ENCODE peak calls at places on chromosomes 7 and 10, in ten cellular contexts. One of them, this sample, is unnamed.

GRCh38 chr7:16734148-16734726 is 19.3 kb upstream of the TSPAN13 start:
- DNase-seq in mammary epithelial cell: no peak
- DNase-seq in PC-3: no peak
- DNase-seq in IMR-90: no peak
- DNase-seq in SK-N-SH: no peak
- DNase-seq in fibroblast of lung: peak
- DNase-seq in neuronal stem cell: no peak
- DNase-seq in neural progenitor cell: no peak
- DNase-seq in hepatocyte: no peak
- DNase-seq in K562: no peak
- DNase-seq in this sample: no peak

GRCh38 chr10:93899109-93899508 is 5.3 kb downstream of the SLC35G1 start:
- DNase-seq in K562: no peak
- DNase-seq in neural progenitor cell: no peak
- DNase-seq in fibroblast of lung: no peak
- DNase-seq in SK-N-SH: no peak
- DNase-seq in PC-3: no peak
- DNase-seq in IMR-90: no peak
- DNase-seq in mammary epithelial cell: no peak
- DNase-seq in hepatocyte: no peak
- DNase-seq in neuronal stem cell: no peak
- DNase-seq in this sample: no peak

GRCh38 chr10:101588879-101589278 is 758 bp downstream of the DPCD start:
- DNase-seq in neural progenitor cell: no peak
- DNase-seq in K562: peak
- DNase-seq in SK-N-SH: no peak
- DNase-seq in mammary epithelial cell: peak
- DNase-seq in PC-3: no peak
- DNase-seq in hepatocyte: peak
- DNase-seq in neuronal stem cell: no peak
- DNase-seq in fibroblast of lung: peak
- DNase-seq in IMR-90: peak
- DNase-seq in this sample: no peak

GRCh38 chr10:98134117-98134430 is 383 bp upstream of the R3HCC1L start:
- DNase-seq in IMR-90: no peak
- DNase-seq in neural progenitor cell: no peak
- DNase-seq in K562: no peak
- DNase-seq in PC-3: peak
- DNase-seq in mammary epithelial cell: no peak
- DNase-seq in neuronal stem cell: peak
- DNase-seq in SK-N-SH: no peak
- DNase-seq in hepatocyte: no peak
- DNase-seq in fibroblast of lung: no peak
- DNase-seq in this sample: no peak

GRCh38 chr7:18846765-18847215 is 270.6 kb downstream of the TWIST1 start:
- DNase-seq in mammary epithelial cell: no peak
- DNase-seq in IMR-90: no peak
- DNase-seq in SK-N-SH: peak
- DNase-seq in PC-3: no peak
- DNase-seq in neuronal stem cell: no peak
- DNase-seq in neural progenitor cell: no peak
- DNase-seq in hepatocyte: no peak
- DNase-seq in fibroblast of lung: no peak
- DNase-seq in K562: no peak
- DNase-seq in this sample: no peak

GRCh38 chr10:123997486-123998196 is 95.8 kb downstream of the CHST15 start:
- DNase-seq in SK-N-SH: peak
- DNase-seq in neural progenitor cell: no peak
- DNase-seq in IMR-90: peak
- DNase-seq in hepatocyte: peak
- DNase-seq in neuronal stem cell: no peak
- DNase-seq in fibroblast of lung: peak
- DNase-seq in mammary epithelial cell: peak
- DNase-seq in K562: no peak
- DNase-seq in PC-3: peak
- DNase-seq in this sample: peak

GRCh38 chr10:110214380-110214826 is 7.0 kb downstream of the MXI1 start:
- DNase-seq in hepatocyte: no peak
- DNase-seq in PC-3: no peak
- DNase-seq in neural progenitor cell: no peak
- DNase-seq in SK-N-SH: no peak
- DNase-seq in fibroblast of lung: peak
- DNase-seq in IMR-90: peak
- DNase-seq in neuronal stem cell: no peak
- DNase-seq in K562: peak
- DNase-seq in mammary epithelial cell: no peak
- DNase-seq in this sample: peak

GRCh38 chr7:35971133-35971995 is 170.5 kb downstream of the SEPTIN7 start:
- DNase-seq in fibroblast of lung: no peak
- DNase-seq in neuronal stem cell: no peak
- DNase-seq in mammary epithelial cell: no peak
- DNase-seq in IMR-90: no peak
- DNase-seq in PC-3: no peak
- DNase-seq in neural progenitor cell: no peak
- DNase-seq in K562: peak
- DNase-seq in SK-N-SH: peak
- DNase-seq in hepatocyte: no peak
- DNase-seq in this sample: peak

GRCh38 chr7:17732083-17732482 is 208.2 kb downstream of the SNX13 start:
- DNase-seq in mammary epithelial cell: no peak
- DNase-seq in K562: no peak
- DNase-seq in neural progenitor cell: no peak
- DNase-seq in hepatocyte: no peak
- DNase-seq in neuronal stem cell: no peak
- DNase-seq in fibroblast of lung: no peak
- DNase-seq in IMR-90: no peak
- DNase-seq in SK-N-SH: no peak
- DNase-seq in PC-3: no peak
- DNase-seq in this sample: no peak

GRCh38 chr7:105036217-105037168 is 22.5 kb downstream of the KMT2E start:
- DNase-seq in mammary epithelial cell: no peak
- DNase-seq in neural progenitor cell: no peak
- DNase-seq in IMR-90: no peak
- DNase-seq in SK-N-SH: no peak
- DNase-seq in hepatocyte: no peak
- DNase-seq in neuronal stem cell: no peak
- DNase-seq in PC-3: no peak
- DNase-seq in fibroblast of lung: no peak
- DNase-seq in K562: no peak
- DNase-seq in this sample: no peak

GRCh38 chr7:144842377-144842851 is 6.6 kb upstream of the TPK1 start:
- DNase-seq in K562: peak
- DNase-seq in neural progenitor cell: peak
- DNase-seq in mammary epithelial cell: peak
- DNase-seq in SK-N-SH: no peak
- DNase-seq in fibroblast of lung: peak
- DNase-seq in PC-3: no peak
- DNase-seq in hepatocyte: peak
- DNase-seq in neuronal stem cell: no peak
- DNase-seq in IMR-90: no peak
- DNase-seq in this sample: peak

GRCh38 chr10:61662794-61663259 is at the start of gene CABCOCO1:
- DNase-seq in fibroblast of lung: peak
- DNase-seq in IMR-90: peak
- DNase-seq in PC-3: peak
- DNase-seq in hepatocyte: peak
- DNase-seq in SK-N-SH: peak
- DNase-seq in mammary epithelial cell: peak
- DNase-seq in neuronal stem cell: peak
- DNase-seq in neural progenitor cell: peak
- DNase-seq in K562: no peak
- DNase-seq in this sample: no peak

GRCh38 chr10:68598978-68599753 is 39.0 kb downstream of the TET1 start:
- DNase-seq in SK-N-SH: peak
- DNase-seq in neural progenitor cell: peak
- DNase-seq in PC-3: peak
- DNase-seq in fibroblast of lung: peak
- DNase-seq in IMR-90: peak
- DNase-seq in mammary epithelial cell: peak
- DNase-seq in K562: peak
- DNase-seq in hepatocyte: peak
- DNase-seq in neuronal stem cell: no peak
- DNase-seq in this sample: no peak

DNA sequence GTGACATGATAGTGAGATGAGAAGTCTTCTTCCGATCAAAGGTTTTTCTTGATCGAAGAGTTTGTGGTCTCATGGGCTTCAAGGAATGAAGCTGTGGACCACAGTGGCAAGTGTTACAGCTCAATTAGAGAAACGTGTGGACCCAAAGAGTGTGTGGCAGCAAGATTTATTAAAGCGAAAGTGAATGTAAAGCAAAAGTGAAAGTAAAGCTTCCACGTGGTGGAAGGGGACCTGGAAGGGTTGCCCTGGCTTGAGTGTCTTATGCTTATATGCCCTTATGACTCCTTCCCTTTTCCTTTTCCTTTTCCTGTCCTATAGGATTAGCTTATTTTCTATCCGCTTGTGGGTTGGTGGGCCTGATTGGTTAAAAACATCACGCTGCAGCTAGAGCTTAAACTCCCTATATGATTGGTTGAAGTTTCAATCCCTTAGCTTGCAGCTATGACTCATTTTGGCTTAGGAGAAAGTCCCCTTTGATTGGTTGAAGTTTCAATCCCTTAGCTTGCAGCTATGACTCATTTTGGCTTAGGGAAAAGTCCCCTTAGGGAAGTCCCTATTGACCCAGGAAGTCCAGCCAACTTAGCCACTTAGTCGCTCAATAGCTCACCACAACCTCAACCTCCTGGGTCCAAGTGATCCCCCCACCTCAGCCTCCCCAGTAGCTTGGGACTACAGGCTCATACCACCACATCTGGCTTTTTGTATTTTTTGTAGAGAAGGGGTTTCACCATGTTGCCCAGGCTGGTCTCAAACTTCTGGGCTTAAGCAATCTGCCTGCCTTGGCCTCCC is 34.7 kb downstream of the MRPS24 start:
- DNase-seq in hepatocyte: no peak
- DNase-seq in K562: peak
- DNase-seq in neural progenitor cell: no peak
- DNase-seq in neuronal stem cell: no peak
- DNase-seq in SK-N-SH: no peak
- DNase-seq in mammary epithelial cell: peak
- DNase-seq in IMR-90: peak
- DNase-seq in PC-3: peak
- DNase-seq in fibroblast of lung: peak
- DNase-seq in this sample: peak
- H2AFZ ChIP-seq in hepatocyte: no peak
- H2AFZ ChIP-seq in K562: peak
- H2AFZ ChIP-seq in neural progenitor cell: no peak
- H2AFZ ChIP-seq in neuronal stem cell: peak
- H2AFZ ChIP-seq in SK-N-SH: no peak
- H2AFZ ChIP-seq in mammary epithelial cell: no peak
- H2AFZ ChIP-seq in IMR-90: no peak
- H2AFZ ChIP-seq in PC-3: no peak
- H2AFZ ChIP-seq in fibroblast of lung: peak
- H2AFZ ChIP-seq in this sample: peak

GRCh38 chr10:11673346-11674330 is 62.2 kb upstream of the USP6NL start:
- DNase-seq in neuronal stem cell: no peak
- DNase-seq in PC-3: no peak
- DNase-seq in IMR-90: no peak
- DNase-seq in mammary epithelial cell: no peak
- DNase-seq in neural progenitor cell: no peak
- DNase-seq in SK-N-SH: no peak
- DNase-seq in hepatocyte: no peak
- DNase-seq in K562: no peak
- DNase-seq in fibroblast of lung: no peak
- DNase-seq in this sample: no peak
- H2AFZ ChIP-seq in neuronal stem cell: no peak
- H2AFZ ChIP-seq in PC-3: no peak
- H2AFZ ChIP-seq in IMR-90: peak
- H2AFZ ChIP-seq in mammary epithelial cell: no peak
- H2AFZ ChIP-seq in neural progenitor cell: peak
- H2AFZ ChIP-seq in SK-N-SH: no peak
- H2AFZ ChIP-seq in hepatocyte: no peak
- H2AFZ ChIP-seq in K562: peak
- H2AFZ ChIP-seq in fibroblast of lung: no peak
- H2AFZ ChIP-seq in this sample: no peak

DNA sequence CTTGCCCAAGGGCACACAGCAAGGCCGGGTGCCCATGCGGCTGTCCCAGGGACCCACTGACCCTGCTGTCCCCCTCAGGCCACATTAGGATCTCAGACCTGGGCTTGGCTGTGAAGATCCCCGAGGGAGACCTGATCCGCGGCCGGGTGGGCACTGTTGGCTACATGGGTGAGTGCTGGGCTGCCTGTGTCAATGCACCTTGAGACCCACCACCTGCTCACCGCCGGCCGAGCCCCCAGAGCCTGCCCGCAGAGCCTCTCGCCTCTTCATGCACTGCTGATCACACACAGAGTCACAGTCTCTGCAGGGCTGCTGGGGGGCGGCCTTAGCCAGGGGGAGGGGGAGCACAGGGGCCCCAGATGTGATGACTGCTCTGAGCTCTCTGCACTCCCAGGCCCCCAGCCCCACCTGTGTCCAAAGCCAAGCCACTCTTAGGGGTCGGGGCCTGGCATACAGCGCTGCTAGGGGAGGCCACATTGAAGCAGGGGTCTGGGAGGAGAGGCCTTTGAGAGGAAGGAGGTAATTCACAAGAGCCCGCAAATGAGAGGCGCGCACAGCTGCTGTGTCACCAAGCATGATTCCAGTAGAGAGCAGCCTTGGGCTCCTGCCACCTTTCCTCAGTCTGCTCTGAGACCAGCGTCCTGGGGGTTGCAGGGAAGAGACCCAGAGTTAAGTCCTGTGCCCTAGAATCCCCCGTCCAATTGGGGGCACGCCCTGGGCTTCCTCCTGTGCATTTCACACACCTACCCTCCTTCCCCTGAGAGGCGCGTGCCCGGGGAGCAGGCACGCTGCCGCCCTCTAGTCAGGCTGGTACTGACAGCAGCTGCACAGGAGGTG is 100.4 kb downstream of the RGS10 start:
- DNase-seq in PC-3: no peak
- DNase-seq in neural progenitor cell: peak
- DNase-seq in mammary epithelial cell: no peak
- DNase-seq in IMR-90: no peak
- DNase-seq in fibroblast of lung: no peak
- DNase-seq in hepatocyte: no peak
- DNase-seq in neuronal stem cell: no peak
- DNase-seq in K562: no peak
- DNase-seq in SK-N-SH: no peak
- DNase-seq in this sample: no peak
- H2AFZ ChIP-seq in PC-3: no peak
- H2AFZ ChIP-seq in neural progenitor cell: no peak
- H2AFZ ChIP-seq in mammary epithelial cell: no peak
- H2AFZ ChIP-seq in IMR-90: no peak
- H2AFZ ChIP-seq in fibroblast of lung: no peak
- H2AFZ ChIP-seq in hepatocyte: no peak
- H2AFZ ChIP-seq in neuronal stem cell: peak
- H2AFZ ChIP-seq in K562: no peak
- H2AFZ ChIP-seq in SK-N-SH: no peak
- H2AFZ ChIP-seq in this sample: no peak

DNA sequence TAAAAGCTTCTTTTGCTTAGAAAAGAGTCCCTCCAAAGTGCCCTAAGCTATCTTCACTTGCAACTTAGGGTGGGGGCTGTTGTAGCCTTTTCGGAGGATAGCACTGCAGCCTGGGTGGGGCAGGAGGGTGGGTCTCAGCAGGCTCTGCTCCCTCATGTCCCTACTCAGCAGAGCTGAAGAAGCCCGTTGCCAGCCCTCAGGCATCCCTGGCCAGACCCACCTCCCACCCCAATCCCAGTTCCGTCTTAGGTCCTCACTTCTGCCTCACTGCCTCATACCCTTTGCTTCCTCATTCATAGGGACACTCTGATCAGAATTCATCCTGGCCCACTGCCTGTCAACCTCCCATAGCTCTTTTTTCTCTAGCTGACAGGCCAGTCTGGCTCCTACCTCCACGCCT is 99.8 kb upstream of the ZMIZ1 start:
- DNase-seq in fibroblast of lung: no peak
- DNase-seq in SK-N-SH: no peak
- DNase-seq in neuronal stem cell: no peak
- DNase-seq in K562: no peak
- DNase-seq in IMR-90: no peak
- DNase-seq in mammary epithelial cell: no peak
- DNase-seq in hepatocyte: no peak
- DNase-seq in neural progenitor cell: no peak
- DNase-seq in PC-3: no peak
- DNase-seq in this sample: no peak
- H2AFZ ChIP-seq in fibroblast of lung: no peak
- H2AFZ ChIP-seq in SK-N-SH: no peak
- H2AFZ ChIP-seq in neuronal stem cell: no peak
- H2AFZ ChIP-seq in K562: no peak
- H2AFZ ChIP-seq in IMR-90: no peak
- H2AFZ ChIP-seq in mammary epithelial cell: no peak
- H2AFZ ChIP-seq in hepatocyte: no peak
- H2AFZ ChIP-seq in neural progenitor cell: no peak
- H2AFZ ChIP-seq in PC-3: no peak
- H2AFZ ChIP-seq in this sample: no peak

This sample was measured in MM.1S.